ENCODE peak calls at places on chromosome 21, in five cellular contexts. P, J, X, T and C are unnamed samples.

GRCh38 chr21:27571706-27572105 is 604.8 kb upstream of the ADAMTS5 start:
- DNase-seq in P (no peak), T (no peak), J (no peak), X (no peak), C (no peak)

GRCh38 chr21:45411810-45412206 is 6.8 kb downstream of the COL18A1 start:
- DNase-seq in X (no peak), P (no peak), J (no peak), T (no peak), C (no peak)

GRCh38 chr21:36847189-36847588 is 119.3 kb downstream of the HLCS start:
- DNase-seq in P (no peak), J (no peak), X (no peak), T (no peak), C (no peak)

GRCh38 chr21:28237661-28238060 is 755.0 kb downstream of the LTN1 start:
- DNase-seq in X (no peak), J (no peak), T (no peak), P (no peak), C (peak)

GRCh38 chr21:35189077-35189863 is 140.2 kb upstream of the RUNX1 start:
- DNase-seq in X (no peak), T (no peak), P (no peak), J (no peak), C (no peak)

GRCh38 chr21:14734191-14734590 is 188.1 kb upstream of the SAMSN1 start:
- DNase-seq in J (no peak), X (no peak), P (no peak), T (no peak), C (no peak)

GRCh38 chr21:45644041-45644906 is 749 bp downstream of the PCBP3 start:
- DNase-seq in X (no peak), T (no peak), P (peak), J (no peak), C (no peak)

GRCh38 chr21:34728479-34728878 is 59.7 kb downstream of the CLIC6 start:
- DNase-seq in P (no peak), X (no peak), J (no peak), T (peak), C (no peak)

GRCh38 chr21:34166468-34166867 is 93.1 kb downstream of the MRPS6 start:
- DNase-seq in J (no peak), X (no peak), P (no peak), T (no peak), C (no peak)

GRCh38 chr21:44943005-44943685 is 3.3 kb downstream of the SLX9 start:
- DNase-seq in T (no peak), X (no peak), P (no peak), J (no peak), C (no peak)

GRCh38 chr21:42007541-42007940 is 2.6 kb downstream of the ZBTB21 start:
- DNase-seq in X (no peak), T (no peak), P (no peak), J (no peak), C (no peak)

GRCh38 chr21:45126085-45126687 is 51.8 kb downstream of the ADARB1 start:
- DNase-seq in X (no peak), P (peak), J (no peak), T (no peak), C (no peak)

GRCh38 chr21:17848228-17848627 is 29.1 kb upstream of the C21orf91 start:
- DNase-seq in T (peak), X (no peak), P (no peak), J (peak), C (no peak)

GRCh38 chr21:28444567-28444966 is 548.1 kb downstream of the LTN1 start:
- DNase-seq in X (no peak), J (no peak), T (no peak), P (no peak), C (no peak)

GRCh38 chr21:16519012-16519411 is 789.2 kb downstream of the USP25 start:
- DNase-seq in X (no peak), T (no peak), P (no peak), J (no peak), C (no peak)

GRCh38 chr21:42570362-42570761 is 56.7 kb downstream of the SLC37A1 start:
- DNase-seq in P (no peak), T (no peak), J (no peak), X (no peak), C (no peak)